ENCODE peak calls at places on chromosomes 4 and X, in four cellular contexts. R is IMR-90, Q is esophagus squamous epithelium, V is lower leg skin. L is an unnamed sample.

GRCh38 chr4:53935780-53936179 is 128.6 kb downstream of the CHIC2 start:
- DNase-seq in R (peak; percentile 84), Q (no peak), V (no peak), L (no peak)

GRCh38 chrX:152917969-152918579 is 20.2 kb downstream of the ZNF185 start:
- DNase-seq in R (no peak), Q (no peak), V (no peak), L (no peak)

GRCh38 chrX:1249101-1249887 is 19.3 kb upstream of the CSF2RA start:
- DNase-seq in R (no peak), Q (no peak), V (peak; percentile 86), L (no peak)

GRCh38 chr4:83757121-83757621 is 221.3 kb downstream of the GPAT3 start:
- DNase-seq in R (no peak), Q (no peak), V (no peak), L (no peak)

GRCh38 chr4:151429957-151430548 is 21.1 kb downstream of the FHIP1A start:
- DNase-seq in R (no peak), Q (no peak), V (no peak), L (no peak)

GRCh38 chrX:112048707-112049106 is 33.9 kb downstream of the TRPC5 start:
- DNase-seq in R (no peak), Q (no peak), V (no peak), L (no peak)

GRCh38 chrX:150768580-150769190 is 75.5 kb downstream of the MTMR1 start:
- DNase-seq in R (no peak), Q (no peak), V (peak; percentile 84), L (no peak)

GRCh38 chr4:165588534-165589310 is 209.9 kb downstream of the CPE start:
- DNase-seq in R (no peak), Q (no peak), V (no peak), L (no peak)

GRCh38 chr4:85762204-85762884 is 287.4 kb downstream of the ARHGAP24 start:
- DNase-seq in R (peak; percentile 93), Q (no peak), V (no peak), L (no peak)

GRCh38 chrX:21373637-21374162 is 518 bp upstream of the CNKSR2 start:
- DNase-seq in R (no peak), Q (no peak), V (no peak), L (no peak)

GRCh38 chr4:47650584-47651130 is 165.6 kb downstream of the ATP10D start:
- DNase-seq in R (peak; percentile 51), Q (no peak), V (no peak), L (no peak)

DNA sequence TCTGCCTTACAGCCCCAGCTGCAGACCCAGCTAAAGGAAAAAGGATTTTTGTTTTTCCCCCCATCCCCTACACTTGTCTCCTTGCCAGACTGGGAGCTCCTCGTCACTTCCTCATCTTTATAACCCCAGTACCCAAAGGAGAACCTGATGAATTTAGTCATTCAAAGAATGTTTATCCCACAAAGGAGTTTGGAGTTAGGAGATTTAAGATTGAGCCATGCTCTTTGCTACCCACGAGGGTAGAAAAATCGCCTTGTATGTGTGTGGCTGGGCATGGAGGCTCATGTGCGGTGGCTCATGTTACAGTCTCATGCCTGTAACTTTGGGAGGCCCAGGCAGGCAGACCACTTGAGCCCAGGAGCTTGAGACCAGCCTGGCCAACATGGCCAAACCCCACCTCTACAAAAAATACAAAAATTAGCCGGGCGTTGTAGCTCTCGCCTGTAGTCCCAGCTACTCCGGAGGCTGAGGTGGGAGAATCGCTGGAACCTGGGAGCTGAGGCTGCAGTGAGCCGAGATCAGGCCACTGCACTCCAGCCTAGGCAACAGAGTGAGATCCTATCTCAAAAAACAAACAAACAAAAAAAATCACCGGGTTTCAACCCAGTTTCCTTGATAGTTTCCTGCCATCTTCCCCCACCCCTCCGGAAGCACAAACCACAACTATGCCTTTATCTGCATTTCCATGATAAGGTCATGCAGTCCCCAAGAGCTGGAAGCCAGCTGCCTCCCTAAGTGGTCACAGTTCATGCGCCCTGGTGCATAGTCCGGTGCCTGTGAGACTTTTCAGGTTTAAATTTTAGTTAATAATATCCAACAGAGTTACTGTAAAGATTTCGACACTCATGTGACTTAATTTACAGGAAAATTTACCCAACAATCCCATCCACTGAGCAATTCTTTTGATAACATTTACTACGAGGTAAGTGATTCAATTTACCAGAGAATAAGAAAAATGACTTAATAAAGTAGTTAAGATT is 1.5 kb downstream of the CFAP97 start:
- DNase-seq in R (peak; percentile 42), Q (no peak), V (no peak), L (no peak)
- TF ChIP-seq POLR2A in R (no peak), Q (no peak), V (no peak), L (no peak)

GRCh38 chr4:115325836-115326235 is 212.4 kb upstream of the NDST4 start:
- DNase-seq in R (no peak), Q (no peak), V (no peak), L (no peak)
- TF ChIP-seq POLR2A in R (no peak), Q (no peak), V (no peak), L (no peak)

GRCh38 chr4:173370130-173370476 is 651 bp upstream of the SAP30 start:
- DNase-seq in R (no peak), Q (peak; percentile 62), V (peak; percentile 94), L (peak; percentile 88)
- TF ChIP-seq POLR2A in R (no peak), Q (no peak), V (no peak), L (no peak)

GRCh38 chrX:107627792-107628661 is at the start of gene PRPS1:
- DNase-seq in R (peak; percentile 95), Q (peak; percentile 45), V (peak; percentile 96), L (peak; percentile 95)
- TF ChIP-seq POLR2A in R (peak; percentile 76), Q (no peak), V (no peak), L (no peak)

GRCh38 chr4:156693557-156693956 is 278.0 kb downstream of the PDGFC start:
- DNase-seq in R (no peak), Q (no peak), V (no peak), L (no peak)
- TF ChIP-seq POLR2A in R (no peak), Q (no peak), V (no peak), L (no peak)